ENCODE peak calls at places on chromosomes 11 and 22, in ten cellular contexts. One of them, this sample, is unnamed.

GRCh38 chr11:74479340-74480123 is 12.2 kb upstream of the KCNE3 start:
- DNase-seq in K562: no peak
- DNase-seq in upper lobe of left lung: no peak
- DNase-seq in HL-60: no peak
- DNase-seq in breast epithelium: no peak
- DNase-seq in GM12878: no peak
- DNase-seq in stomach: no peak
- DNase-seq in GM12891: no peak
- DNase-seq in spleen: no peak
- DNase-seq in transverse colon: no peak
- DNase-seq in this sample: no peak

GRCh38 chr11:46296520-46297448 is 19.3 kb downstream of the CREB3L1 start:
- DNase-seq in breast epithelium: no peak
- DNase-seq in HL-60: no peak
- DNase-seq in transverse colon: no peak
- DNase-seq in spleen: no peak
- DNase-seq in GM12878: no peak
- DNase-seq in upper lobe of left lung: no peak
- DNase-seq in GM12891: no peak
- DNase-seq in K562: peak
- DNase-seq in stomach: no peak
- DNase-seq in this sample: no peak

GRCh38 chr11:128686745-128687177 is 7.1 kb upstream of the FLI1 start:
- DNase-seq in HL-60: no peak
- DNase-seq in GM12878: no peak
- DNase-seq in breast epithelium: no peak
- DNase-seq in transverse colon: peak
- DNase-seq in spleen: peak
- DNase-seq in upper lobe of left lung: peak
- DNase-seq in stomach: peak
- DNase-seq in GM12891: peak
- DNase-seq in K562: no peak
- DNase-seq in this sample: no peak

GRCh38 chr11:79018371-79018849 is 422.4 kb downstream of the TENM4 start:
- DNase-seq in GM12878: no peak
- DNase-seq in spleen: no peak
- DNase-seq in GM12891: no peak
- DNase-seq in transverse colon: no peak
- DNase-seq in upper lobe of left lung: no peak
- DNase-seq in HL-60: no peak
- DNase-seq in stomach: no peak
- DNase-seq in breast epithelium: no peak
- DNase-seq in K562: no peak
- DNase-seq in this sample: no peak

GRCh38 chr22:48937032-48937639 is 890.5 kb downstream of the BRD1 start:
- DNase-seq in breast epithelium: no peak
- DNase-seq in GM12891: no peak
- DNase-seq in stomach: peak
- DNase-seq in transverse colon: no peak
- DNase-seq in HL-60: no peak
- DNase-seq in K562: no peak
- DNase-seq in spleen: no peak
- DNase-seq in upper lobe of left lung: no peak
- DNase-seq in GM12878: no peak
- DNase-seq in this sample: no peak

GRCh38 chr22:38072322-38073149 is 11.4 kb downstream of the SLC16A8 start:
- DNase-seq in K562: no peak
- DNase-seq in stomach: no peak
- DNase-seq in spleen: no peak
- DNase-seq in GM12891: no peak
- DNase-seq in transverse colon: no peak
- DNase-seq in GM12878: no peak
- DNase-seq in HL-60: no peak
- DNase-seq in breast epithelium: no peak
- DNase-seq in upper lobe of left lung: no peak
- DNase-seq in this sample: no peak

GRCh38 chr22:23888615-23889401 is 5.4 kb upstream of the MIF start:
- DNase-seq in breast epithelium: no peak
- DNase-seq in upper lobe of left lung: no peak
- DNase-seq in stomach: no peak
- DNase-seq in GM12891: no peak
- DNase-seq in spleen: no peak
- DNase-seq in GM12878: no peak
- DNase-seq in transverse colon: no peak
- DNase-seq in K562: peak
- DNase-seq in HL-60: no peak
- DNase-seq in this sample: no peak

GRCh38 chr11:62324738-62325556 is 12.3 kb upstream of the ASRGL1 start:
- DNase-seq in transverse colon: peak
- DNase-seq in K562: peak
- DNase-seq in breast epithelium: no peak
- DNase-seq in HL-60: peak
- DNase-seq in GM12891: peak
- DNase-seq in GM12878: no peak
- DNase-seq in upper lobe of left lung: peak
- DNase-seq in spleen: peak
- DNase-seq in stomach: no peak
- DNase-seq in this sample: no peak

GRCh38 chr11:12207384-12208150 is 97.2 kb downstream of the MICAL2 start:
- DNase-seq in K562: no peak
- DNase-seq in spleen: no peak
- DNase-seq in HL-60: no peak
- DNase-seq in breast epithelium: no peak
- DNase-seq in upper lobe of left lung: no peak
- DNase-seq in transverse colon: peak
- DNase-seq in GM12891: no peak
- DNase-seq in GM12878: no peak
- DNase-seq in stomach: no peak
- DNase-seq in this sample: no peak

GRCh38 chr22:29885610-29886009 is 2.6 kb downstream of the MTMR3 start:
- DNase-seq in stomach: no peak
- DNase-seq in upper lobe of left lung: no peak
- DNase-seq in HL-60: no peak
- DNase-seq in GM12878: no peak
- DNase-seq in transverse colon: no peak
- DNase-seq in spleen: no peak
- DNase-seq in K562: no peak
- DNase-seq in breast epithelium: no peak
- DNase-seq in GM12891: no peak
- DNase-seq in this sample: no peak

GRCh38 chr11:76787911-76788596 is 4.9 kb downstream of the TSKU start:
- DNase-seq in HL-60: no peak
- DNase-seq in breast epithelium: peak
- DNase-seq in spleen: peak
- DNase-seq in GM12891: no peak
- DNase-seq in stomach: no peak
- DNase-seq in upper lobe of left lung: no peak
- DNase-seq in GM12878: no peak
- DNase-seq in transverse colon: peak
- DNase-seq in K562: peak
- DNase-seq in this sample: no peak

GRCh38 chr11:130909650-130910049 is 6.6 kb downstream of the SNX19 start:
- DNase-seq in stomach: no peak
- DNase-seq in GM12891: no peak
- DNase-seq in GM12878: no peak
- DNase-seq in HL-60: no peak
- DNase-seq in breast epithelium: no peak
- DNase-seq in spleen: no peak
- DNase-seq in transverse colon: no peak
- DNase-seq in K562: no peak
- DNase-seq in upper lobe of left lung: no peak
- DNase-seq in this sample: no peak
- TF ChIP-seq POLR2AphosphoS5 in stomach: no peak
- TF ChIP-seq POLR2AphosphoS5 in GM12891: no peak
- TF ChIP-seq POLR2AphosphoS5 in GM12878: no peak
- TF ChIP-seq POLR2AphosphoS5 in HL-60: no peak
- TF ChIP-seq POLR2AphosphoS5 in breast epithelium: no peak
- TF ChIP-seq POLR2AphosphoS5 in spleen: no peak
- TF ChIP-seq POLR2AphosphoS5 in transverse colon: no peak
- TF ChIP-seq POLR2AphosphoS5 in K562: no peak
- TF ChIP-seq POLR2AphosphoS5 in upper lobe of left lung: no peak
- TF ChIP-seq POLR2AphosphoS5 in this sample: no peak

GRCh38 chr11:1461806-1462455 is 24.6 kb downstream of the MOB2 start:
- DNase-seq in GM12891: no peak
- DNase-seq in transverse colon: no peak
- DNase-seq in GM12878: no peak
- DNase-seq in stomach: no peak
- DNase-seq in HL-60: no peak
- DNase-seq in breast epithelium: no peak
- DNase-seq in spleen: no peak
- DNase-seq in upper lobe of left lung: no peak
- DNase-seq in K562: no peak
- DNase-seq in this sample: no peak

GRCh38 chr11:1462576-1462975 is 24.0 kb downstream of the MOB2 start:
- DNase-seq in breast epithelium: no peak
- DNase-seq in K562: no peak
- DNase-seq in transverse colon: no peak
- DNase-seq in GM12878: no peak
- DNase-seq in stomach: no peak
- DNase-seq in GM12891: no peak
- DNase-seq in HL-60: no peak
- DNase-seq in upper lobe of left lung: no peak
- DNase-seq in spleen: no peak
- DNase-seq in this sample: no peak

GRCh38 chr11:1460396-1460795 is 26.2 kb downstream of the MOB2 start:
- DNase-seq in GM12891: no peak
- DNase-seq in breast epithelium: no peak
- DNase-seq in stomach: peak
- DNase-seq in GM12878: no peak
- DNase-seq in transverse colon: peak
- DNase-seq in K562: no peak
- DNase-seq in spleen: no peak
- DNase-seq in HL-60: no peak
- DNase-seq in upper lobe of left lung: peak
- DNase-seq in this sample: peak

GRCh38 chr11:1459739-1460395 is 26.7 kb downstream of the MOB2 start:
- DNase-seq in spleen: no peak
- DNase-seq in GM12878: no peak
- DNase-seq in HL-60: no peak
- DNase-seq in K562: no peak
- DNase-seq in GM12891: no peak
- DNase-seq in breast epithelium: no peak
- DNase-seq in transverse colon: no peak
- DNase-seq in stomach: no peak
- DNase-seq in upper lobe of left lung: no peak
- DNase-seq in this sample: no peak

DNA sequence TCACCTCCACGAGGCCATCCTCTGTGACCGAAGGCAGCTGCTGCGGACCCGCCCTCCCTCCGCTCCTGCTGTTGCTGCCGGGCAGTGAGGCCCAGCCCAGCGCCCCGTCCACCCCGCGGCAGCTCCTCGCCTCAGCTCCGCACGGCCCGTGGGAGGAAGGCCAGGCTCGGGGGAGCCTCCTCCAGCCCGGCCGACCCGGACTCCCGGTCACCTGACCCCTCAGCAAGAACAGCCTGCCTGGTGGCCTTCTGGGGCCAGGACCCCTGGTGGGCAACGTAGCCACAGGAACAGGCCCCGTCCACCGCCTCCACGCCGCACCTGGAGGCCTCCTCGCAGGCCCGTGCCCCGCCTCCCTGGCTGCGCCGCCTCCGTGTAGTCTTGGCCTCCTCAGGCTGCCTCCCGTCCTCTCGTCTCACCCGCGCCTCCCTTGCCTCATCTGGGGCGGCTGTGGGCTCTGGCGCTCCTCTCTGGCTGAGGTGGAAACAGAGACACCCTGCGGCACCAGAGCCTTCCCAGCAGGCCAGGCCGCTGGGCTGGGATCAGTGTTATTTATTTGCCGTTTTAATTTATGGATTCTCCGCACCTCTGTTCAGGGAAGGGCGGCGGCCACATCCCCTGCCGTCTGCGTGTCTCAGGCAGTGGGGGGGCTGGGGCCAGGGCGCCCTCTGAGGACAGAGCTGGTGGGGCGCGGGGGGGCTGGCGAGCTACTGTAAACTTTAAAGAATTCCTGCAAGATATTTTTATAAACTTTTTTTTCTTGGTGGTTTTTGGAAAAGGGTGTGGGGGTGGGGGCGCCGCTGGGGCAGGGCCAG is 25.4 kb downstream of the MOB2 start:
- DNase-seq in GM12878: no peak
- DNase-seq in spleen: no peak
- DNase-seq in GM12891: no peak
- DNase-seq in HL-60: no peak
- DNase-seq in K562: peak
- DNase-seq in breast epithelium: no peak
- DNase-seq in transverse colon: peak
- DNase-seq in stomach: no peak
- DNase-seq in upper lobe of left lung: no peak
- DNase-seq in this sample: no peak
- TF ChIP-seq POLR2AphosphoS5 in GM12878: no peak
- TF ChIP-seq POLR2AphosphoS5 in spleen: peak
- TF ChIP-seq POLR2AphosphoS5 in GM12891: no peak
- TF ChIP-seq POLR2AphosphoS5 in HL-60: no peak
- TF ChIP-seq POLR2AphosphoS5 in K562: no peak
- TF ChIP-seq POLR2AphosphoS5 in breast epithelium: no peak
- TF ChIP-seq POLR2AphosphoS5 in transverse colon: peak
- TF ChIP-seq POLR2AphosphoS5 in stomach: peak
- TF ChIP-seq POLR2AphosphoS5 in upper lobe of left lung: no peak
- TF ChIP-seq POLR2AphosphoS5 in this sample: no peak

DNA sequence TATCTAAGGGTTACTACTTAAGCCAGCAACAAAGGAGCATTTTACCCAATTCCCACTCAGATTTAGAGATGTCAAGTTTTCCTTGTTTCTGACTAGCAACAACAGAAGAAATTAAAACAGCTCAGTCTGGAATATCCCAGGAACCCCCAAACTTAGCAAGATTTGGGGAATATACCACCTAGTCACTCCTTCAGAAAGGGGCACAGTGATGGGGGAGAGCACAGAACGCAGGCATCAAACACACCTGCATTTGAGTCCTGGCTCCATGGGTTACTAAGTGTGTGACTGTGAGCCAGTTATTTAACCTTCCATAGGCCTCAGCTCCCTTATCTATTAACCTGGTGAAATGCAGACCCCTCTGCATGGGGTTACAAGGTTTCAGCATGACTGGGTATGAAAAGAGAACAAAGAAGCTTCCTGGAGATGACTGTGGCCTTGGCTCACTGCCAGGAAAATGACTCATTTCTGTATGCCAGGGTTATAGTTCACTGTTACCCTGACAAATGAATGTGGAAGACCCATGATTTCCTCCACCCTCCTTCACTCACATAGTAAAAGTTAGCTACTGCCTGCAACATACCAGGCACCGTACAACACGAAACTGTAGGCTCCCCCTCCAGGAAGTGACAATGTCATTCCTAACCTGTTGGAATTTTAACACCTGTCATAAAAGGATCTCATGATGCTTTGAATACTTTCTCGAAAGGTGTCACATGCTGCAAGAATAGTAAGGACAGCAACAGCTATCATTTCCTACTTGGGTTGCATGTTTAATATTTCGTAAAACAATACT is 79.6 kb downstream of the ME3 start:
- DNase-seq in spleen: no peak
- DNase-seq in stomach: peak
- DNase-seq in K562: peak
- DNase-seq in upper lobe of left lung: peak
- DNase-seq in breast epithelium: peak
- DNase-seq in HL-60: peak
- DNase-seq in GM12891: peak
- DNase-seq in GM12878: peak
- DNase-seq in transverse colon: peak
- DNase-seq in this sample: no peak
- TF ChIP-seq POLR2AphosphoS5 in spleen: no peak
- TF ChIP-seq POLR2AphosphoS5 in stomach: no peak
- TF ChIP-seq POLR2AphosphoS5 in K562: no peak
- TF ChIP-seq POLR2AphosphoS5 in upper lobe of left lung: no peak
- TF ChIP-seq POLR2AphosphoS5 in breast epithelium: no peak
- TF ChIP-seq POLR2AphosphoS5 in HL-60: no peak
- TF ChIP-seq POLR2AphosphoS5 in GM12891: peak
- TF ChIP-seq POLR2AphosphoS5 in GM12878: peak
- TF ChIP-seq POLR2AphosphoS5 in transverse colon: peak
- TF ChIP-seq POLR2AphosphoS5 in this sample: no peak

GRCh38 chr11:82907376-82907775 is 5.8 kb downstream of the DDIAS start:
- DNase-seq in stomach: no peak
- DNase-seq in transverse colon: no peak
- DNase-seq in HL-60: peak
- DNase-seq in GM12891: no peak
- DNase-seq in upper lobe of left lung: peak
- DNase-seq in breast epithelium: no peak
- DNase-seq in K562: no peak
- DNase-seq in GM12878: no peak
- DNase-seq in spleen: no peak
- DNase-seq in this sample: no peak
- TF ChIP-seq POLR2AphosphoS5 in stomach: no peak
- TF ChIP-seq POLR2AphosphoS5 in transverse colon: no peak
- TF ChIP-seq POLR2AphosphoS5 in HL-60: no peak
- TF ChIP-seq POLR2AphosphoS5 in GM12891: no peak
- TF ChIP-seq POLR2AphosphoS5 in upper lobe of left lung: no peak
- TF ChIP-seq POLR2AphosphoS5 in breast epithelium: no peak
- TF ChIP-seq POLR2AphosphoS5 in K562: no peak
- TF ChIP-seq POLR2AphosphoS5 in GM12878: no peak
- TF ChIP-seq POLR2AphosphoS5 in spleen: no peak
- TF ChIP-seq POLR2AphosphoS5 in this sample: no peak

This sample was measured in prostate gland.